ENCODE peak calls at places on chromosomes 2 and 18, in nine cellular contexts. R is kidney epithelial cell; J is AG10803; V is nephron progenitor cell; X is NCI-H2081; F is T-helper 2 cell; W is stimulated activated CD4-positive, alpha-beta T cell treated with anti-CD3 and anti-CD28 coated beads, Interleukin-1b, Interleukin-23, amount 100 ng/mL, for 4 hours; L is LoVo; Y is endothelial cell. O is an unnamed sample.

GRCh38 chr2:118633371-118633770 is 214.1 kb downstream of the EN1 start:
- DNase-seq in W (no peak), X (no peak), R (no peak), L (no peak), V (no peak), J (no peak), F (no peak), Y (no peak), O (no peak)

GRCh38 chr2:134287323-134287722 is 33.5 kb downstream of the MGAT5 start:
- DNase-seq in F (no peak), J (no peak), Y (no peak), X (no peak), W (no peak), L (no peak), V (no peak), R (no peak), O (no peak)

GRCh38 chr2:215830313-215830712 is 183.0 kb downstream of the MREG start:
- DNase-seq in X (no peak), L (peak), J (peak), Y (no peak), R (peak), V (no peak), W (no peak), F (no peak), O (no peak)

GRCh38 chr2:239569401-239570090 is 168.7 kb upstream of the HDAC4 start:
- DNase-seq in X (no peak), W (no peak), V (no peak), Y (no peak), F (no peak), R (no peak), J (no peak), L (no peak), O (no peak)

GRCh38 chr2:138722316-138722715 is 57.9 kb downstream of the NXPH2 start:
- DNase-seq in J (peak), V (no peak), Y (no peak), X (no peak), W (no peak), F (no peak), R (no peak), L (no peak), O (no peak)

GRCh38 chr2:63050916-63051794 is 525 bp downstream of the OTX1 start:
- DNase-seq in V (peak), J (no peak), R (no peak), W (no peak), F (no peak), Y (peak), L (no peak), X (peak), O (peak)

GRCh38 chr2:121810959-121811853 is 55.8 kb downstream of the TSN start:
- DNase-seq in X (peak), W (no peak), F (no peak), J (peak), L (peak), R (no peak), V (peak), Y (peak), O (peak)

GRCh38 chr2:197211881-197212342 is 98.7 kb downstream of the ANKRD44 start:
- DNase-seq in Y (no peak), X (no peak), W (no peak), J (no peak), L (no peak), V (no peak), F (no peak), R (no peak), O (no peak)

GRCh38 chr2:10473121-10473756 is 25.1 kb upstream of the ODC1 start:
- DNase-seq in J (no peak), V (no peak), R (no peak), W (no peak), Y (no peak), L (no peak), X (no peak), F (no peak), O (no peak)

GRCh38 chr18:7174359-7175107 is 56.4 kb upstream of the LRRC30 start:
- DNase-seq in J (no peak), X (no peak), V (peak), L (no peak), R (no peak), W (no peak), Y (peak), F (no peak), O (no peak)

GRCh38 chr2:106011380-106011779 is 182.7 kb downstream of the UXS1 start:
- DNase-seq in L (no peak), Y (no peak), J (no peak), R (no peak), W (no peak), X (no peak), F (no peak), V (no peak), O (no peak)

GRCh38 chr2:179443175-179443574 is 178.5 kb upstream of the SESTD1 start:
- DNase-seq in W (no peak), F (no peak), Y (no peak), L (no peak), J (no peak), V (peak), X (no peak), R (no peak), O (no peak)

GRCh38 chr18:11518788-11519685 is 90.4 kb upstream of the SLC35G4 start:
- DNase-seq in R (no peak), W (no peak), L (peak), X (peak), Y (peak), F (no peak), J (peak), V (peak), O (peak)

GRCh38 chr2:191245869-191246531 is 796 bp downstream of the MYO1B start:
- DNase-seq in L (peak), J (peak), F (peak), R (no peak), W (peak), X (peak), Y (peak), V (peak), O (no peak)

GRCh38 chr2:3780477-3781402 is 77.4 kb downstream of the DCDC2C start:
- DNase-seq in X (peak), W (no peak), R (no peak), J (peak), V (peak), Y (peak), F (peak), L (peak), O (peak)

GRCh38 chr2:239688098-239688497 is 287.3 kb upstream of the HDAC4 start:
- DNase-seq in F (no peak), V (peak), X (no peak), Y (peak), L (no peak), J (no peak), W (no peak), R (no peak), O (no peak)

GRCh38 chr2:12495247-12495868 is 221.4 kb upstream of the TRIB2 start:
- DNase-seq in V (no peak), J (no peak), Y (no peak), L (no peak), W (no peak), R (no peak), F (no peak), X (no peak), O (no peak)

GRCh38 chr18:49029628-49030027 is 78.9 kb upstream of the SMAD7 start:
- DNase-seq in V (no peak), Y (no peak), J (no peak), X (no peak), F (no peak), R (no peak), W (no peak), L (no peak), O (no peak)

GRCh38 chr2:27191107-27191829 is 20.6 kb upstream of the ATRAID start:
- DNase-seq in L (peak), W (peak), R (no peak), Y (peak), F (no peak), V (peak), X (peak), J (peak), O (peak)

GRCh38 chr18:13379930-13380665 is 161.5 kb downstream of the LDLRAD4 start:
- DNase-seq in X (no peak), Y (no peak), V (no peak), F (no peak), J (no peak), L (no peak), R (no peak), W (no peak), O (no peak)